ENCODE peak calls at places on chromosomes 4 and X, in ten cellular contexts. One of them, this sample, is unnamed.

GRCh38 chr4:78683352-78683751 is 92.8 kb upstream of the BMP2K start:
- DNase-seq in NCI-H2029: no peak
- DNase-seq in esophagus squamous epithelium: no peak
- DNase-seq in H9: no peak
- DNase-seq in heart right ventricle: no peak
- DNase-seq in T-helper 1 cell: no peak
- DNase-seq in AG08395: no peak
- DNase-seq in ACHN: no peak
- DNase-seq in T-helper 17 cell: no peak
- DNase-seq in cardiac fibroblast: no peak
- DNase-seq in this sample: no peak

GRCh38 chrX:155959018-155959587 is 38.4 kb upstream of the IL9R start:
- DNase-seq in NCI-H2029: no peak
- DNase-seq in esophagus squamous epithelium: no peak
- DNase-seq in ACHN: no peak
- DNase-seq in cardiac fibroblast: no peak
- DNase-seq in H9: no peak
- DNase-seq in T-helper 17 cell: no peak
- DNase-seq in AG08395: no peak
- DNase-seq in heart right ventricle: no peak
- DNase-seq in T-helper 1 cell: no peak
- DNase-seq in this sample: no peak

GRCh38 chr4:149997881-149998421 is 80.3 kb upstream of the DCLK2 start:
- DNase-seq in NCI-H2029: peak
- DNase-seq in AG08395: peak
- DNase-seq in T-helper 1 cell: no peak
- DNase-seq in H9: no peak
- DNase-seq in cardiac fibroblast: no peak
- DNase-seq in T-helper 17 cell: no peak
- DNase-seq in heart right ventricle: no peak
- DNase-seq in esophagus squamous epithelium: no peak
- DNase-seq in ACHN: peak
- DNase-seq in this sample: no peak

GRCh38 chr4:108270466-108271450 is 102.0 kb upstream of the LEF1 start:
- DNase-seq in T-helper 1 cell: no peak
- DNase-seq in T-helper 17 cell: no peak
- DNase-seq in H9: no peak
- DNase-seq in AG08395: peak
- DNase-seq in heart right ventricle: no peak
- DNase-seq in NCI-H2029: no peak
- DNase-seq in ACHN: no peak
- DNase-seq in cardiac fibroblast: peak
- DNase-seq in esophagus squamous epithelium: no peak
- DNase-seq in this sample: no peak

GRCh38 chr4:73599182-73599581 is 21.1 kb downstream of the RASSF6 start:
- DNase-seq in H9: peak
- DNase-seq in T-helper 17 cell: no peak
- DNase-seq in esophagus squamous epithelium: no peak
- DNase-seq in heart right ventricle: no peak
- DNase-seq in ACHN: peak
- DNase-seq in AG08395: peak
- DNase-seq in cardiac fibroblast: peak
- DNase-seq in NCI-H2029: no peak
- DNase-seq in T-helper 1 cell: no peak
- DNase-seq in this sample: peak

GRCh38 chr4:5785806-5786680 is 75.0 kb downstream of the EVC start:
- DNase-seq in esophagus squamous epithelium: no peak
- DNase-seq in T-helper 17 cell: no peak
- DNase-seq in heart right ventricle: no peak
- DNase-seq in AG08395: peak
- DNase-seq in ACHN: no peak
- DNase-seq in T-helper 1 cell: no peak
- DNase-seq in NCI-H2029: no peak
- DNase-seq in cardiac fibroblast: peak
- DNase-seq in H9: peak
- DNase-seq in this sample: no peak

GRCh38 chr4:81565137-81565870 is 93.6 kb upstream of the RASGEF1B start:
- DNase-seq in cardiac fibroblast: peak
- DNase-seq in esophagus squamous epithelium: no peak
- DNase-seq in H9: no peak
- DNase-seq in NCI-H2029: no peak
- DNase-seq in AG08395: peak
- DNase-seq in heart right ventricle: peak
- DNase-seq in T-helper 17 cell: no peak
- DNase-seq in ACHN: no peak
- DNase-seq in T-helper 1 cell: no peak
- DNase-seq in this sample: no peak

GRCh38 chr4:42397635-42398447 is 553 bp downstream of the SHISA3 start:
- DNase-seq in T-helper 1 cell: no peak
- DNase-seq in AG08395: no peak
- DNase-seq in NCI-H2029: no peak
- DNase-seq in T-helper 17 cell: no peak
- DNase-seq in cardiac fibroblast: peak
- DNase-seq in H9: no peak
- DNase-seq in esophagus squamous epithelium: no peak
- DNase-seq in ACHN: peak
- DNase-seq in heart right ventricle: peak
- DNase-seq in this sample: no peak

GRCh38 chrX:73581002-73581628 is 18.1 kb downstream of the CHIC1 start:
- DNase-seq in NCI-H2029: no peak
- DNase-seq in H9: no peak
- DNase-seq in T-helper 17 cell: no peak
- DNase-seq in ACHN: no peak
- DNase-seq in esophagus squamous epithelium: no peak
- DNase-seq in AG08395: no peak
- DNase-seq in heart right ventricle: no peak
- DNase-seq in T-helper 1 cell: no peak
- DNase-seq in cardiac fibroblast: no peak
- DNase-seq in this sample: no peak

GRCh38 chr4:78464265-78464664 is 87.3 kb upstream of the ANXA3 start:
- DNase-seq in cardiac fibroblast: no peak
- DNase-seq in esophagus squamous epithelium: no peak
- DNase-seq in heart right ventricle: no peak
- DNase-seq in H9: no peak
- DNase-seq in T-helper 1 cell: no peak
- DNase-seq in T-helper 17 cell: no peak
- DNase-seq in AG08395: no peak
- DNase-seq in ACHN: no peak
- DNase-seq in NCI-H2029: no peak
- DNase-seq in this sample: no peak

GRCh38 chrX:3815896-3816664 is 102.6 kb upstream of the PRKX start:
- DNase-seq in T-helper 1 cell: peak
- DNase-seq in T-helper 17 cell: peak
- DNase-seq in AG08395: peak
- DNase-seq in NCI-H2029: peak
- DNase-seq in cardiac fibroblast: peak
- DNase-seq in heart right ventricle: peak
- DNase-seq in esophagus squamous epithelium: peak
- DNase-seq in H9: peak
- DNase-seq in ACHN: peak
- DNase-seq in this sample: no peak

GRCh38 chr4:106263594-106264330 is 52.2 kb downstream of the TBCK start:
- DNase-seq in ACHN: no peak
- DNase-seq in esophagus squamous epithelium: no peak
- DNase-seq in T-helper 17 cell: no peak
- DNase-seq in NCI-H2029: no peak
- DNase-seq in heart right ventricle: no peak
- DNase-seq in cardiac fibroblast: no peak
- DNase-seq in T-helper 1 cell: no peak
- DNase-seq in AG08395: no peak
- DNase-seq in H9: no peak
- DNase-seq in this sample: no peak

GRCh38 chrX:111110098-111110775 is 14.2 kb downstream of the PAK3 start:
- DNase-seq in T-helper 1 cell: no peak
- DNase-seq in H9: no peak
- DNase-seq in heart right ventricle: no peak
- DNase-seq in NCI-H2029: no peak
- DNase-seq in ACHN: no peak
- DNase-seq in T-helper 17 cell: no peak
- DNase-seq in AG08395: no peak
- DNase-seq in cardiac fibroblast: no peak
- DNase-seq in esophagus squamous epithelium: no peak
- DNase-seq in this sample: no peak

GRCh38 chr4:133624744-133625143 is 475.6 kb downstream of the PCDH10 start:
- DNase-seq in T-helper 1 cell: no peak
- DNase-seq in AG08395: no peak
- DNase-seq in cardiac fibroblast: no peak
- DNase-seq in NCI-H2029: no peak
- DNase-seq in esophagus squamous epithelium: no peak
- DNase-seq in ACHN: no peak
- DNase-seq in T-helper 17 cell: no peak
- DNase-seq in H9: peak
- DNase-seq in heart right ventricle: no peak
- DNase-seq in this sample: no peak

GRCh38 chr4:142846729-142847606 is 867 bp upstream of the INPP4B start:
- DNase-seq in heart right ventricle: peak
- DNase-seq in esophagus squamous epithelium: no peak
- DNase-seq in T-helper 1 cell: peak
- DNase-seq in ACHN: peak
- DNase-seq in H9: peak
- DNase-seq in NCI-H2029: peak
- DNase-seq in T-helper 17 cell: peak
- DNase-seq in AG08395: no peak
- DNase-seq in cardiac fibroblast: peak
- DNase-seq in this sample: no peak

GRCh38 chr4:25977397-25978170 is 63.6 kb downstream of the SMIM20 start:
- DNase-seq in AG08395: no peak
- DNase-seq in ACHN: no peak
- DNase-seq in H9: no peak
- DNase-seq in T-helper 1 cell: no peak
- DNase-seq in T-helper 17 cell: no peak
- DNase-seq in esophagus squamous epithelium: no peak
- DNase-seq in cardiac fibroblast: no peak
- DNase-seq in NCI-H2029: no peak
- DNase-seq in heart right ventricle: no peak
- DNase-seq in this sample: no peak

GRCh38 chr4:8695237-8696219 is 103.0 kb downstream of the CPZ start:
- DNase-seq in AG08395: no peak
- DNase-seq in NCI-H2029: no peak
- DNase-seq in T-helper 17 cell: no peak
- DNase-seq in heart right ventricle: no peak
- DNase-seq in cardiac fibroblast: no peak
- DNase-seq in ACHN: no peak
- DNase-seq in T-helper 1 cell: no peak
- DNase-seq in esophagus squamous epithelium: no peak
- DNase-seq in H9: peak
- DNase-seq in this sample: no peak

GRCh38 chr4:30837131-30837539 is 117.0 kb downstream of the PCDH7 start:
- DNase-seq in ACHN: peak
- DNase-seq in esophagus squamous epithelium: no peak
- DNase-seq in H9: no peak
- DNase-seq in T-helper 1 cell: no peak
- DNase-seq in NCI-H2029: no peak
- DNase-seq in heart right ventricle: no peak
- DNase-seq in T-helper 17 cell: no peak
- DNase-seq in cardiac fibroblast: peak
- DNase-seq in AG08395: no peak
- DNase-seq in this sample: no peak

GRCh38 chr4:168449740-168450442 is 30.4 kb downstream of the DDX60L start:
- DNase-seq in ACHN: peak
- DNase-seq in T-helper 17 cell: no peak
- DNase-seq in heart right ventricle: no peak
- DNase-seq in AG08395: no peak
- DNase-seq in NCI-H2029: no peak
- DNase-seq in H9: no peak
- DNase-seq in esophagus squamous epithelium: peak
- DNase-seq in cardiac fibroblast: peak
- DNase-seq in T-helper 1 cell: no peak
- DNase-seq in this sample: no peak

GRCh38 chr4:16530688-16531635 is 304.7 kb upstream of the TAPT1 start:
- DNase-seq in T-helper 1 cell: no peak
- DNase-seq in esophagus squamous epithelium: no peak
- DNase-seq in ACHN: no peak
- DNase-seq in H9: no peak
- DNase-seq in heart right ventricle: no peak
- DNase-seq in NCI-H2029: no peak
- DNase-seq in T-helper 17 cell: no peak
- DNase-seq in cardiac fibroblast: peak
- DNase-seq in AG08395: no peak
- DNase-seq in this sample: no peak

GRCh38 chrX:130994671-130995070 is 63.5 kb upstream of the ARHGAP36 start:
- DNase-seq in heart right ventricle: no peak
- DNase-seq in AG08395: peak
- DNase-seq in NCI-H2029: no peak
- DNase-seq in cardiac fibroblast: peak
- DNase-seq in T-helper 1 cell: peak
- DNase-seq in H9: no peak
- DNase-seq in ACHN: peak
- DNase-seq in esophagus squamous epithelium: no peak
- DNase-seq in T-helper 17 cell: no peak
- DNase-seq in this sample: no peak

GRCh38 chrX:153635788-153636668 is 11.0 kb upstream of the DUSP9 start:
- DNase-seq in T-helper 17 cell: no peak
- DNase-seq in NCI-H2029: no peak
- DNase-seq in esophagus squamous epithelium: no peak
- DNase-seq in H9: peak
- DNase-seq in AG08395: no peak
- DNase-seq in cardiac fibroblast: no peak
- DNase-seq in ACHN: peak
- DNase-seq in T-helper 1 cell: no peak
- DNase-seq in heart right ventricle: no peak
- DNase-seq in this sample: peak

GRCh38 chr4:53192496-53192895 is 173.4 kb downstream of the SCFD2 start:
- DNase-seq in NCI-H2029: no peak
- DNase-seq in H9: no peak
- DNase-seq in heart right ventricle: no peak
- DNase-seq in T-helper 1 cell: no peak
- DNase-seq in T-helper 17 cell: no peak
- DNase-seq in ACHN: no peak
- DNase-seq in AG08395: no peak
- DNase-seq in cardiac fibroblast: no peak
- DNase-seq in esophagus squamous epithelium: no peak
- DNase-seq in this sample: no peak

GRCh38 chr4:176011523-176011922 is 54.1 kb upstream of the WDR17 start:
- DNase-seq in T-helper 1 cell: no peak
- DNase-seq in esophagus squamous epithelium: no peak
- DNase-seq in cardiac fibroblast: no peak
- DNase-seq in NCI-H2029: no peak
- DNase-seq in AG08395: no peak
- DNase-seq in H9: no peak
- DNase-seq in ACHN: peak
- DNase-seq in heart right ventricle: no peak
- DNase-seq in T-helper 17 cell: no peak
- DNase-seq in this sample: no peak

GRCh38 chr4:159272341-159273125 is 169.7 kb downstream of the RAPGEF2 start:
- DNase-seq in T-helper 17 cell: no peak
- DNase-seq in H9: no peak
- DNase-seq in cardiac fibroblast: no peak
- DNase-seq in heart right ventricle: no peak
- DNase-seq in esophagus squamous epithelium: no peak
- DNase-seq in AG08395: no peak
- DNase-seq in T-helper 1 cell: no peak
- DNase-seq in ACHN: no peak
- DNase-seq in NCI-H2029: no peak
- DNase-seq in this sample: no peak

GRCh38 chrX:48522291-48522690 is 683 bp downstream of the EBP start:
- DNase-seq in H9: no peak
- DNase-seq in heart right ventricle: no peak
- DNase-seq in esophagus squamous epithelium: no peak
- DNase-seq in AG08395: no peak
- DNase-seq in ACHN: no peak
- DNase-seq in cardiac fibroblast: no peak
- DNase-seq in T-helper 1 cell: no peak
- DNase-seq in NCI-H2029: no peak
- DNase-seq in T-helper 17 cell: no peak
- DNase-seq in this sample: no peak

GRCh38 chr4:101644516-101644915 is 146.0 kb upstream of the BANK1 start:
- DNase-seq in NCI-H2029: no peak
- DNase-seq in ACHN: no peak
- DNase-seq in H9: no peak
- DNase-seq in heart right ventricle: no peak
- DNase-seq in T-helper 17 cell: no peak
- DNase-seq in AG08395: no peak
- DNase-seq in T-helper 1 cell: no peak
- DNase-seq in esophagus squamous epithelium: no peak
- DNase-seq in cardiac fibroblast: no peak
- DNase-seq in this sample: no peak

GRCh38 chr4:159608434-159608833 is 505.6 kb downstream of the RAPGEF2 start:
- DNase-seq in heart right ventricle: no peak
- DNase-seq in AG08395: no peak
- DNase-seq in NCI-H2029: no peak
- DNase-seq in T-helper 17 cell: no peak
- DNase-seq in cardiac fibroblast: peak
- DNase-seq in esophagus squamous epithelium: no peak
- DNase-seq in H9: no peak
- DNase-seq in T-helper 1 cell: no peak
- DNase-seq in ACHN: no peak
- DNase-seq in this sample: peak

This sample was measured in DMS 273 treated with DMSO at 0.1 percent for 48 hours.